ENCODE peak calls at places on chromosomes 13 and 19, in eight cellular contexts. M, N, H, W, V, Z, Y and D are unnamed samples.

GRCh38 chr13:62483774-62484173 is 1068.1 kb upstream of the PCDH20 start:
- DNase-seq in M (peak; percentile 13), N (no peak), H (no peak), W (no peak), V (no peak), Z (no peak), Y (no peak), D (no peak)

GRCh38 chr13:112509190-112509589 is 78.8 kb downstream of the TUBGCP3 start:
- DNase-seq in M (no peak), N (no peak), H (no peak), W (no peak), V (no peak), Z (no peak), Y (no peak), D (no peak)

GRCh38 chr13:92158335-92158734 is 759.9 kb downstream of the GPC5 start:
- DNase-seq in M (peak; percentile 13), N (no peak), H (no peak), W (no peak), V (no peak), Z (no peak), Y (no peak), D (peak; percentile 47)

GRCh38 chr13:30679483-30680330 is 55.6 kb upstream of the ALOX5AP start:
- DNase-seq in M (no peak), N (no peak), H (peak; percentile 32), W (no peak), V (peak; percentile 25), Z (no peak), Y (no peak), D (peak; percentile 41)

GRCh38 chr19:13164370-13165090 is 14.3 kb downstream of the IER2 start:
- DNase-seq in M (no peak), N (peak; percentile 49), H (no peak), W (peak; percentile 81), V (peak; percentile 40), Z (no peak), Y (peak; percentile 78), D (peak; percentile 84)

GRCh38 chr13:78194904-78195639 is 276.4 kb upstream of the EDNRB start:
- DNase-seq in M (no peak), N (no peak), H (no peak), W (no peak), V (peak; percentile 68), Z (no peak), Y (no peak), D (peak; percentile 37)

GRCh38 chr19:30228726-30229523 is 143.3 kb upstream of the ZNF536 start:
- DNase-seq in M (no peak), N (no peak), H (no peak), W (no peak), V (no peak), Z (no peak), Y (no peak), D (no peak)

GRCh38 chr19:7381073-7381390 is 32.3 kb downstream of the ARHGEF18 start:
- DNase-seq in M (no peak), N (no peak), H (no peak), W (no peak), V (no peak), Z (no peak), Y (no peak), D (no peak)

GRCh38 chr13:26628706-26629105 is 71.2 kb downstream of the WASF3 start:
- DNase-seq in M (no peak), N (no peak), H (no peak), W (peak; percentile 30), V (peak; percentile 33), Z (no peak), Y (no peak), D (peak; percentile 28)

GRCh38 chr19:43639507-43640423 is at the start of gene CADM4:
- DNase-seq in M (no peak), N (peak; percentile 55), H (peak; percentile 26), W (peak; percentile 45), V (no peak), Z (peak; percentile 60), Y (peak; percentile 56), D (no peak)

GRCh38 chr13:97142452-97142851 is 79.7 kb upstream of the MBNL2 start:
- DNase-seq in M (no peak), N (no peak), H (no peak), W (peak; percentile 77), V (no peak), Z (no peak), Y (peak; percentile 57), D (no peak)